ENCODE peak calls at places on chromosomes 4 and X, in four cellular contexts. K is OCI-LY7, V is A549, N is NB4. T is an unnamed sample.

GRCh38 chr4:26252349-26252748 is 68.5 kb upstream of the RBPJ start:
- DNase-seq in V (no peak), N (no peak), K (no peak), T (peak; percentile 7)

GRCh38 chr4:90246841-90247240 is 119.6 kb downstream of the CCSER1 start:
- DNase-seq in N (no peak), K (no peak), V (no peak), T (no peak)

GRCh38 chr4:156686120-156686519 is 285.5 kb downstream of the PDGFC start:
- DNase-seq in K (no peak), N (no peak), V (no peak), T (no peak)

GRCh38 chrX:79413009-79413408 is 45.9 kb upstream of the ITM2A start:
- DNase-seq in K (peak; percentile 5), N (peak; percentile 35), V (peak; percentile 29), T (no peak)

GRCh38 chrX:17441965-17442364 is 67.0 kb downstream of the NHS start:
- DNase-seq in N (no peak), V (no peak), K (no peak), T (no peak)

GRCh38 chrX:113512700-113513395 is 672.2 kb upstream of the AMOT start:
- DNase-seq in N (no peak), V (peak; percentile 1), K (no peak), T (no peak)

GRCh38 chr4:181538435-181538834 is 704.8 kb upstream of the TENM3 start:
- DNase-seq in N (no peak), V (no peak), K (no peak), T (no peak)

GRCh38 chr4:109041463-109041862 is 261.0 kb downstream of the COL25A1 start:
- DNase-seq in K (no peak), V (no peak), N (no peak), T (no peak)

GRCh38 chr4:13783800-13784411 is 156.4 kb upstream of the BOD1L1 start:
- DNase-seq in N (no peak), K (no peak), V (no peak), T (no peak)

GRCh38 chrX:41823402-41823801 is 99.4 kb downstream of the GPR82 start:
- DNase-seq in V (peak; percentile 10), K (no peak), N (no peak), T (no peak)

GRCh38 chrX:155086961-155087735 is 15.8 kb downstream of the BRCC3 start:
- DNase-seq in K (no peak), V (no peak), N (no peak), T (no peak)

GRCh38 chrX:7330971-7331746 is 183.2 kb upstream of the PUDP start:
- DNase-seq in N (no peak), K (no peak), V (peak; percentile 0), T (no peak)

GRCh38 chrX:1163231-1163630 is 49.2 kb downstream of the CRLF2 start:
- DNase-seq in N (no peak), K (no peak), V (no peak), T (no peak)

GRCh38 chrX:104318330-104319009 is 63.7 kb upstream of the ESX1 start:
- DNase-seq in N (no peak), V (peak; percentile 79), K (no peak), T (no peak)

GRCh38 chrX:18406531-18407266 is 18.7 kb upstream of the CDKL5 start:
- DNase-seq in N (no peak), K (no peak), V (no peak), T (no peak)

GRCh38 chr4:24781999-24782745 is 13.2 kb upstream of the SOD3 start:
- DNase-seq in K (no peak), N (no peak), V (no peak), T (no peak)

GRCh38 chrX:116238866-116239265 is 68.3 kb downstream of the AGTR2 start:
- DNase-seq in K (no peak), V (no peak), N (no peak), T (no peak)

GRCh38 chrX:44432641-44433040 is 89.2 kb upstream of the EFHC2 start:
- DNase-seq in N (no peak), K (peak; percentile 16), V (no peak), T (no peak)

GRCh38 chrX:35919536-35920309 is at the start of gene CFAP47:
- DNase-seq in N (no peak), V (peak; percentile 36), K (no peak), T (peak; percentile 5)

GRCh38 chr4:153212755-153213154 is 8.5 kb downstream of the TRIM2 start:
- DNase-seq in N (no peak), V (no peak), K (no peak), T (peak; percentile 41)

GRCh38 chrX:13152511-13152868 is 108.1 kb upstream of the FAM9C start:
- DNase-seq in V (no peak), K (no peak), N (no peak), T (no peak)

GRCh38 chr4:20178902-20179576 is 72.7 kb upstream of the SLIT2 start:
- DNase-seq in V (no peak), K (no peak), N (no peak), T (no peak)

GRCh38 chr4:159451006-159451405 is 348.1 kb downstream of the RAPGEF2 start:
- DNase-seq in N (no peak), V (no peak), K (no peak), T (no peak)

GRCh38 chr4:182339246-182339645 is 96.0 kb downstream of the TENM3 start:
- DNase-seq in V (no peak), N (no peak), K (no peak), T (no peak)

GRCh38 chr4:73676881-73677323 is 56.7 kb upstream of the RASSF6 start:
- DNase-seq in N (no peak), K (peak; percentile 33), V (peak; percentile 51), T (no peak)

GRCh38 chrX:107589243-107589642 is 39.1 kb upstream of the PRPS1 start:
- DNase-seq in K (no peak), N (no peak), V (no peak), T (no peak)

DNA sequence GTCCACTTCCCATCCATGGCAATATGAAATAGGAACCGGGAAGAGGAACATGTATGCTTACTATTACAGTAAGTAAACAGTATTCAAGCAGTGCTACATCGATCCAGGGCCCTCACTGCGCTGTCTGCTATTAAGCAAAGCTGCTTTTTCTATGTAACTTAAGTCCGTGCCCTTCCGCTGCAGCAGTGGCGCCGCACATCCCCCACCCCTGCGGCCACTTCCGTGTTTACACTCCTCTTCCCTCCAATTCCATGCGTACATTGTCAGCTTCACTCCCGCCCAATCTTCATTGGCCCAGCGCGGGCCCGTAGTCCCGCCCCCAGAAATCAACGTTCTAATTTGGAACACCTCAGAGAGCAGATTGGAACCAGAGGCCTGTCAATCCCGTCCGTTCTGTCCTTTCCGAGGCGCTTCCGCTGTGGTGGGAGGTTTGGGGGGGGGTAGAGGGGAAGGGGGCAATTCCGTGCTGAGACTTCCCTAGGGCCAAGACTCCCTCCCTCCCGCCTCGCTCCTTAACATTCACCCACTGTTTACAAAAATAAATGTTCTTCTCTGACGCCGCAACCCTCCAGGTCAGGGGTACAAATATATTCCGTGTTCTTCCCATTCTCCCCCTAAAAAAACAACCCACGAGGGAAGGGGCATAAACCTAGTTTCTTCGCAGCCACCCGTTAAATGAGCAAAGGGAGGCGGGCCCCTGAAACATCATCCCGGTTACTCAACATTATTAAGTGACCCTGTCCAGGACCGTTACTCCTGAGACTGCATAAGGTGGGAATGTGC is 67.4 kb downstream of the NOCT start:
- DNase-seq in N (peak; percentile 98), K (peak; percentile 98), V (peak; percentile 96), T (peak; percentile 98)
- TF ChIP-seq CTCF in N (no peak), K (no peak), V (no peak), T (no peak)

GRCh38 chr4:186885289-186885688 is 161.6 kb upstream of the FAT1 start:
- DNase-seq in K (no peak), N (no peak), V (no peak), T (no peak)
- TF ChIP-seq CTCF in K (no peak), N (no peak), V (no peak), T (no peak)

GRCh38 chr4:173990879-173991231 is 292.6 kb downstream of the FBXO8 start:
- DNase-seq in V (no peak), K (no peak), N (no peak), T (no peak)
- TF ChIP-seq CTCF in V (no peak), K (no peak), N (no peak), T (no peak)

DNA sequence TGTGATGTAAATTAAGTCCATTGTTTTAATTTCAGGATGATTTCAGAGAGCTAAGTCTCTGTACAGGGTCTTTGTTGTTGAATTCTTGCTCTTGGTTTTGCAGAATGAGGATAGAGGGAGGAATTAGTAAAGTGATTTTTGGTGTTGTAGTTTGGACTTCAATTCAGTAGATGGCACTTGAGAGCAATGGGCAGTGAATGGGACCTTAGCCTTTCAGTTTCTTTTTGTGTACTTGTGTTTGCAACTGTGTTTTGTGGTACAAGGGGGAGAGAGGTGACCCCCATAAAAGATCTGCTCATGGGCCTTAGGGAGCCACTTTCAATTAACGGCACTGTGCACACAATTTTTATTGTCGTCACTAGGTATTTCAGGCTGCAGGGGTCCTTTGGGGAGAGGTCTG is 340.0 kb downstream of the DCAF12L2 start:
- DNase-seq in V (no peak), N (no peak), K (no peak), T (no peak)
- TF ChIP-seq CTCF in V (no peak), N (no peak), K (peak; percentile 32), T (no peak)

GRCh38 chrX:25191403-25191802 is 175.6 kb upstream of the ARX start:
- DNase-seq in V (peak; percentile 1), N (peak; percentile 1), K (no peak), T (no peak)
- TF ChIP-seq CTCF in V (peak; percentile 12), N (no peak), K (peak; percentile 52), T (no peak)

DNA sequence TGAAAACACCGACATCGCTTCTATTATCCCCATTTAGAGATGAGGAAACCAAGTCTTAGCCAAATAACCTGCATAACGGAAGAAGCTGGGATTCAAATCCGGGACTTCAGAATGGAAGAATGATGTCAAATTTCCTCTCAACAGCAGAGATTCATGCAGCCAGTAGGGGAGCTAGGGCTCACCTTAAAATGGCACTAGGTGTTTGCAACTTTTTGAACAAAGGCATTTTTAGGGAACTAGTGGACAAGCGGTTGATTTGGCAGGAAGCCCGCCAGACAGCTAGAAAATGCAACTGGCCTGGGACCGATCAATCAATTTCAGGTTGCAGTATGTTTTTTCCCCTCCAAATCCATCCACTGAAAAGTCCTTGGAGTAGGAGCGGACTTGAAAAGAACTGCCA is 224.2 kb downstream of the PTTG2 start:
- DNase-seq in V (no peak), N (peak; percentile 25), K (no peak), T (no peak)
- TF ChIP-seq CTCF in V (no peak), N (peak; percentile 21), K (no peak), T (no peak)

DNA sequence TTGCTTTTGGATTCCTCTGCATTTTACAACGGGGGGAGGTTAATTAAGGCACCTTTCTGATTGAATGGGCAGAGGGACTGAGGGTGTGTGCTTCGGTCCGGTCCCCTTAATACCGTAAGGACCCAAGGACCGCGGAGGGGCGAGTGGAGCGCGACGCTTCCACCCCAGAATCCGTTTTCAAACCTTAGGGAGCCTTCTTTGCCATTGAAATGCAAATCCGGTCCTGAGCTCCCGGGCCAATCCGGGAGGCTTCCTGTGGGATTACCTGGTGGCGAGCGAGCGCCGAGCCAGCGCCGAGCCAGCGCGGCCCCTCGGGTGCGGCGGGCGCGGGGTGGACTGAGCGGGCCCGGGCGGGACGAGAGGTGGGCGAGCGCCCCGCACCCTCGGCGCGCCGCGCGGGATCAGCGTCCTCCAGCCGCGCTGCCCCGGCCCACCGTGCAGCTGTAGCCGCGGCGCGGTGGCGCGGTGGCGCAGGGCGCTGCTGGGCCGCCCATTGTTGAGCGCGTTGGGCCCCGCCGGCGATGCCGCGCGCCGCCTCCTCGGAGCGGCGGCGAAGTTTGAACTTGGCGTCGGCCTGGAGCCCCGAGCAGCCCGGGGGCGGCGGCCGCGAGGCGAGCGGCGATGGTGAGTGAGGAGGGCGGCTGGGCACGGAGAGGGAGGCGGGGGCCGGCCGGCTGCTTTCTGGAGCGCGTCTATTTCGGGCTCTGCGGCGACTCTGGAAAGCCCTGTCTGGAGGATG is 208.7 kb downstream of the SOWAHB start:
- DNase-seq in K (no peak), V (peak; percentile 31), N (no peak), T (peak; percentile 27)
- TF ChIP-seq CTCF in K (no peak), V (no peak), N (no peak), T (no peak)